ENCODE peak calls at places on chromosomes 11 and 22, in nine cellular contexts. Y is mesendoderm, M is pulmonary artery endothelial cell, J is nephron progenitor cell, U is DMS53, K is NCI-H1417 treated with DMSO at 0.1 percent for 48 hours, G is dorsolateral prefrontal cortex, Q is psoas muscle, A is endothelial cell. I is an unnamed sample.

GRCh38 chr11:87926250-87926970 is 248.8 kb downstream of the RAB38 start:
- DNase-seq in Y (peak; percentile 80), M (no peak), J (no peak), U (peak; percentile 54), K (no peak), G (no peak), Q (no peak), A (no peak), I (peak; percentile 63)

GRCh38 chr11:84795698-84796097 is 831.4 kb downstream of the DLG2 start:
- DNase-seq in Y (no peak), M (no peak), J (no peak), U (no peak), K (no peak), G (no peak), Q (no peak), A (no peak), I (no peak)

GRCh38 chr11:123233280-123233977 is 38.4 kb upstream of the CLMP start:
- DNase-seq in Y (no peak), M (no peak), J (no peak), U (no peak), K (no peak), G (no peak), Q (no peak), A (no peak), I (no peak)

GRCh38 chr22:47200273-47201051 is 438.0 kb downstream of the TBC1D22A start:
- DNase-seq in Y (no peak), M (no peak), J (no peak), U (no peak), K (no peak), G (peak; percentile 15), Q (no peak), A (no peak), I (peak; percentile 35)

GRCh38 chr11:132020001-132020400 is 649.6 kb downstream of the NTM start:
- DNase-seq in Y (no peak), M (no peak), J (no peak), U (no peak), K (no peak), G (no peak), Q (no peak), A (no peak), I (no peak)

GRCh38 chr11:100855466-100856067 is 168.5 kb downstream of the ARHGAP42 start:
- DNase-seq in Y (peak; percentile 67), M (peak; percentile 13), J (no peak), U (peak; percentile 85), K (peak; percentile 53), G (no peak), Q (no peak), A (no peak), I (no peak)

GRCh38 chr11:117704416-117705150 is 92.4 kb downstream of the DSCAML1 start:
- DNase-seq in Y (peak; percentile 33), M (no peak), J (no peak), U (peak; percentile 33), K (no peak), G (no peak), Q (no peak), A (no peak), I (peak; percentile 57)

GRCh38 chr22:22940961-22941605 is 53.5 kb downstream of the IGLL5 start:
- DNase-seq in Y (no peak), M (no peak), J (no peak), U (no peak), K (no peak), G (peak; percentile 21), Q (no peak), A (no peak), I (peak; percentile 20)

GRCh38 chr11:77096591-77097019 is 6.0 kb upstream of the OMP start:
- DNase-seq in Y (no peak), M (no peak), J (no peak), U (no peak), K (no peak), G (no peak), Q (peak; percentile 5), A (no peak), I (no peak)

GRCh38 chr11:73655686-73656085 is 9.3 kb downstream of the PLEKHB1 start:
- DNase-seq in Y (no peak), M (no peak), J (no peak), U (no peak), K (no peak), G (no peak), Q (no peak), A (no peak), I (no peak)

GRCh38 chr11:15157738-15158137 is 43.0 kb downstream of the INSC start:
- DNase-seq in Y (no peak), M (no peak), J (no peak), U (no peak), K (no peak), G (no peak), Q (no peak), A (no peak), I (no peak)

GRCh38 chr11:134275534-134276395 is at the start of gene GLB1L3:
- DNase-seq in Y (peak; percentile 76), M (no peak), J (peak; percentile 71), U (peak; percentile 77), K (no peak), G (no peak), Q (no peak), A (peak; percentile 68), I (peak; percentile 80)

GRCh38 chr11:60265373-60266214 is 14.9 kb upstream of the MS4A4A start:
- DNase-seq in Y (peak; percentile 62), M (no peak), J (peak; percentile 32), U (peak; percentile 73), K (no peak), G (no peak), Q (no peak), A (peak; percentile 64), I (no peak)

GRCh38 chr11:12179019-12179418 is 68.6 kb downstream of the MICAL2 start:
- DNase-seq in Y (no peak), M (no peak), J (no peak), U (peak; percentile 44), K (no peak), G (no peak), Q (no peak), A (no peak), I (peak; percentile 76)

GRCh38 chr11:134521001-134521400 is 109.0 kb upstream of the B3GAT1 start:
- DNase-seq in Y (no peak), M (no peak), J (no peak), U (no peak), K (no peak), G (no peak), Q (no peak), A (no peak), I (no peak)

GRCh38 chr11:130390071-130390758 is 38.2 kb downstream of the ADAMTS8 start:
- DNase-seq in Y (peak; percentile 71), M (no peak), J (no peak), U (peak; percentile 32), K (no peak), G (peak; percentile 74), Q (no peak), A (no peak), I (no peak)

GRCh38 chr11:124970925-124971324 is 16.9 kb downstream of the CCDC15 start:
- DNase-seq in Y (peak; percentile 83), M (no peak), J (no peak), U (peak; percentile 38), K (no peak), G (no peak), Q (no peak), A (no peak), I (peak; percentile 58)

GRCh38 chr11:32312865-32313403 is 122.4 kb downstream of the WT1 start:
- DNase-seq in Y (peak; percentile 85), M (no peak), J (no peak), U (peak; percentile 67), K (no peak), G (no peak), Q (no peak), A (peak; percentile 27), I (peak; percentile 85)

GRCh38 chr11:68012843-68013610 is 2.9 kb downstream of the ALDH3B1 start:
- DNase-seq in Y (peak; percentile 66), M (no peak), J (no peak), U (peak; percentile 49), K (no peak), G (no peak), Q (no peak), A (no peak), I (no peak)

GRCh38 chr11:46362146-46363030 is 15.1 kb downstream of the DGKZ start:
- DNase-seq in Y (no peak), M (no peak), J (no peak), U (no peak), K (no peak), G (no peak), Q (no peak), A (no peak), I (no peak)

GRCh38 chr11:77063861-77064260 is 2.9 kb upstream of the CAPN5 start:
- DNase-seq in Y (no peak), M (no peak), J (no peak), U (no peak), K (no peak), G (peak; percentile 9), Q (no peak), A (no peak), I (peak; percentile 35)

GRCh38 chr11:95659088-95659487 is 130.5 kb downstream of the FAM76B start:
- DNase-seq in Y (no peak), M (no peak), J (no peak), U (no peak), K (no peak), G (no peak), Q (no peak), A (no peak), I (no peak)

GRCh38 chr22:37419916-37420655 is 7.2 kb downstream of the ELFN2 start:
- DNase-seq in Y (peak; percentile 63), M (no peak), J (peak; percentile 61), U (peak; percentile 34), K (no peak), G (no peak), Q (no peak), A (peak; percentile 32), I (peak; percentile 89)

GRCh38 chr11:120024046-120024445 is 113.9 kb downstream of the TRIM29 start:
- DNase-seq in Y (peak; percentile 42), M (no peak), J (no peak), U (no peak), K (no peak), G (no peak), Q (no peak), A (no peak), I (no peak)

GRCh38 chr11:75490221-75491181 is 35.2 kb downstream of the GDPD5 start:
- DNase-seq in Y (peak; percentile 92), M (no peak), J (no peak), U (no peak), K (no peak), G (no peak), Q (no peak), A (no peak), I (peak; percentile 92)

GRCh38 chr11:40125054-40125453 is 1334.4 kb downstream of the LRRC4C start:
- DNase-seq in Y (peak; percentile 31), M (no peak), J (no peak), U (peak; percentile 53), K (no peak), G (no peak), Q (no peak), A (no peak), I (peak; percentile 47)

GRCh38 chr22:44906248-44906936 is 103.4 kb downstream of the PHF21B start:
- DNase-seq in Y (no peak), M (no peak), J (no peak), U (no peak), K (no peak), G (no peak), Q (no peak), A (no peak), I (peak; percentile 22)

GRCh38 chr11:35275808-35276170 is 136.8 kb downstream of the CD44 start:
- DNase-seq in Y (no peak), M (no peak), J (no peak), U (no peak), K (no peak), G (no peak), Q (no peak), A (no peak), I (no peak)

GRCh38 chr22:42520663-42521546 is 1.3 kb upstream of the RRP7A start:
- DNase-seq in Y (no peak), M (no peak), J (no peak), U (no peak), K (no peak), G (no peak), Q (no peak), A (no peak), I (no peak)

GRCh38 chr11:76217653-76218160 is 11.4 kb upstream of the WNT11 start:
- DNase-seq in Y (no peak), M (no peak), J (no peak), U (peak; percentile 94), K (peak; percentile 85), G (no peak), Q (peak; percentile 0), A (no peak), I (no peak)

GRCh38 chr11:35177370-35177769 is 38.4 kb downstream of the CD44 start:
- DNase-seq in Y (no peak), M (no peak), J (peak; percentile 5), U (no peak), K (no peak), G (no peak), Q (no peak), A (no peak), I (no peak)